ENCODE peak calls at places on chromosomes 4 and X, in four cellular contexts. Q, R, T and J are unnamed samples.
A peak's percentile ranks its signal among the peaks of the same experiment; 100 is the strongest.

GRCh38 chrX:106203315-106203714 is 35.2 kb downstream of the PWWP3B start:
- DNase-seq in Q (peak; percentile 0), R (no peak), T (no peak), J (no peak)

GRCh38 chrX:133810925-133811324 is 174.5 kb downstream of the GPC3 start:
- DNase-seq in Q (no peak), R (no peak), T (no peak), J (no peak)

GRCh38 chr4:77043507-77044131 is 32.2 kb downstream of the CCNI start:
- DNase-seq in Q (no peak), R (no peak), T (no peak), J (no peak)

GRCh38 chr4:117134386-117134785 is 49.0 kb upstream of the TRAM1L1 start:
- DNase-seq in Q (peak; percentile 20), R (no peak), T (peak; percentile 37), J (peak; percentile 22)

GRCh38 chr4:150402968-150403367 is 179.0 kb upstream of the MAB21L2 start:
- DNase-seq in Q (no peak), R (no peak), T (peak; percentile 59), J (no peak)

GRCh38 chrX:125444659-125445058 is 125.0 kb downstream of the TEX13C start:
- DNase-seq in Q (no peak), R (no peak), T (no peak), J (no peak)

GRCh38 chrX:100662791-100663190 is 18.8 kb downstream of the SRPX2 start:
- DNase-seq in Q (no peak), R (no peak), T (no peak), J (no peak)

GRCh38 chr4:8191136-8191747 is 7.8 kb upstream of the SH3TC1 start:
- DNase-seq in Q (peak; percentile 33), R (no peak), T (no peak), J (no peak)

GRCh38 chr4:140095694-140096482 is 58.1 kb downstream of the MAML3 start:
- DNase-seq in Q (no peak), R (no peak), T (no peak), J (no peak)

GRCh38 chrX:145817299-145817665 is 347 bp upstream of the SLITRK2 start:
- DNase-seq in Q (no peak), R (no peak), T (no peak), J (no peak)

GRCh38 chrX:38192007-38192625 is 28.6 kb downstream of the SRPX start:
- DNase-seq in Q (no peak), R (no peak), T (peak; percentile 35), J (no peak)

GRCh38 chr4:128573781-128574508 is 235.6 kb upstream of the JADE1 start:
- DNase-seq in Q (peak; percentile 70), R (no peak), T (no peak), J (no peak)

GRCh38 chrX:25275159-25275558 is 259.4 kb upstream of the ARX start:
- DNase-seq in Q (no peak), R (no peak), T (no peak), J (no peak)

GRCh38 chr4:7419961-7420660 is 14.6 kb downstream of the PSAPL1 start:
- DNase-seq in Q (no peak), R (no peak), T (no peak), J (no peak)

GRCh38 chr4:1177274-1178141 is 5.1 kb upstream of the SPON2 start:
- DNase-seq in Q (peak; percentile 38), R (no peak), T (no peak), J (no peak)

GRCh38 chr4:98126141-98126540 is 17.1 kb downstream of the STPG2 start:
- DNase-seq in Q (no peak), R (no peak), T (no peak), J (no peak)

GRCh38 chrX:38312436-38312835 is 14.9 kb downstream of the RPGR start:
- DNase-seq in Q (no peak), R (no peak), T (no peak), J (no peak)

GRCh38 chrX:6021316-6022091 is 207.2 kb downstream of the NLGN4X start:
- DNase-seq in Q (peak; percentile 2), R (no peak), T (peak; percentile 12), J (peak; percentile 42)

GRCh38 chr4:17366496-17366895 is 145.4 kb downstream of the QDPR start:
- DNase-seq in Q (no peak), R (no peak), T (no peak), J (no peak)

GRCh38 chr4:171793723-171794122 is 19.5 kb upstream of the GALNTL6 start:
- DNase-seq in Q (no peak), R (no peak), T (no peak), J (no peak)

GRCh38 chr4:79297479-79297878 is 28.4 kb downstream of the NAA11 start:
- DNase-seq in Q (no peak), R (no peak), T (no peak), J (no peak)
- TF ChIP-seq SUZ12 in Q (no peak), R (no peak), T (no peak), J (no peak)

GRCh38 chr4:147388016-147388415 is 92.9 kb upstream of the EDNRA start:
- DNase-seq in Q (no peak), R (no peak), T (no peak), J (no peak)
- TF ChIP-seq SUZ12 in Q (no peak), R (no peak), T (no peak), J (no peak)

GRCh38 chr4:143700060-143700419 is 435 bp downstream of the FREM3 start:
- DNase-seq in Q (no peak), R (no peak), T (no peak), J (no peak)
- TF ChIP-seq SUZ12 in Q (no peak), R (no peak), T (no peak), J (no peak)

GRCh38 chrX:132730726-132731125 is 227.7 kb downstream of the HS6ST2 start:
- DNase-seq in Q (no peak), R (no peak), T (no peak), J (no peak)

GRCh38 chrX:132730266-132730665 is 228.2 kb downstream of the HS6ST2 start:
- DNase-seq in Q (no peak), R (no peak), T (no peak), J (no peak)

GRCh38 chrX:132728296-132728695 is 230.1 kb downstream of the HS6ST2 start:
- DNase-seq in Q (no peak), R (no peak), T (no peak), J (no peak)

GRCh38 chrX:132737743-132738142 is 220.7 kb downstream of the HS6ST2 start:
- DNase-seq in Q (no peak), R (no peak), T (no peak), J (no peak)

DNA sequence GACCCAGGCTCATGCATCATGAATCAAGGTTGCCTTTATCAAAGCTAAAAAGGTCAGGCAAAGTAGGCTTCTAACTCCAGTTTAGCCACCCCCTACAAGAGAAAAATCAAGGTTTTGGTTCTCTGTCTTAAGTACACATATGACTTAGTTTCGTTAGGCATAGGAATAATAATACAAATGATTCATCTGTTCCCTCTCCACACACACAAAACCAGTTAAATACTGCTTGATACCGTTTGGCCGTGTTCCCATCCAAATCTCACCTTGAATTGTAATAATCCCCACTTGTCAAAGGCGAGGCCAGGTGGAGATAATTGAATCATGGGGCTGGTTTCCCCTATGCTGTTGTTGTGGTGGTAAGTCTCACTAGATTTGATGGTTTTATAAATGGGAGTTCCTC is 226.2 kb downstream of the HS6ST2 start:
- DNase-seq in Q (no peak), R (no peak), T (no peak), J (no peak)
- TF ChIP-seq SUZ12 in Q (no peak), R (no peak), T (no peak), J (no peak)

DNA sequence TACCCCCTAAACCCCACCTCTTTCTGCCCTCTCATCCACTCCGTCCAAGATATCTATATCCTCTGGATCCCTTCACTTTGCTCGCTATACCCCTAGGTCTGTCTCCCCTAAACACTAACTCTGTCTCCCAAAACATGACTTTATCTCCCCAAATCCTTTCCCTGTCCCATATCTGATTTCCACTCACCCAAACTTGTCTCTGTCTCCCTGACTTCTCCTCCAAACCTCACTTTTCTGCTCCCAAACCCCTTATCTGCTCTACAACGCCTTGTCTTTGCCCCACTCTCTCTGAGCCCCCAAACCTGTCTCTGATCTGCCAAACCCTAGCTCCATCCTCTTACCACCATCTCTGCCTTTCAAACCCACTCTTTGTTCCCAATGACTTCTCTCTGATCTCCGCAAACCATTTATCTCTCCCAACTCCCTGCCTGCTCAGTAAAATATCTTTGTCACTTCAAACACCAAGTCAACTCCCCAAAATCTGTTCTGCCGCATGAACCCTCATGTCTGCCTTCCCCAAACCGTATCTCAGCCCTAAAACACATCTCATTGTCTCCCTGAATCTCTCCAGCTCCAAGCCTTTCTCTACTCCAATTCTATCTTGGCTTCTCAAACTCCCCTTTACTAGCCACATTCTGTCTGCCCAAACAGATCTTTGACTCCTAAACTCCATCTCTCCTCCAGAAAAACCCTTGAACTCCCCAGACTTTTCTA is 592 bp downstream of the GATA1 start:
- DNase-seq in Q (no peak), R (no peak), T (no peak), J (no peak)
- TF ChIP-seq SUZ12 in Q (no peak), R (no peak), T (no peak), J (no peak)

GRCh38 chrX:41085105-41085882 is at the start of gene USP9X:
- DNase-seq in Q (peak; percentile 66), R (peak; percentile 33), T (peak; percentile 79), J (peak; percentile 78)
- TF ChIP-seq SUZ12 in Q (no peak), R (no peak), T (no peak), J (no peak)

GRCh38 chrX:131675596-131676194 is 131.8 kb downstream of the OR13H1 start:
- DNase-seq in Q (peak; percentile 8), R (no peak), T (peak; percentile 71), J (no peak)
- TF ChIP-seq SUZ12 in Q (no peak), R (no peak), T (no peak), J (no peak)

GRCh38 chr4:11625206-11625605 is 196.5 kb upstream of the HS3ST1 start:
- DNase-seq in Q (no peak), R (no peak), T (no peak), J (no peak)

GRCh38 chr4:11626046-11626445 is 197.4 kb upstream of the HS3ST1 start:
- DNase-seq in Q (no peak), R (no peak), T (no peak), J (no peak)

GRCh38 chr4:11622961-11623725 is 194.4 kb upstream of the HS3ST1 start:
- DNase-seq in Q (no peak), R (no peak), T (no peak), J (no peak)

GRCh38 chr4:11624370-11624769 is 195.7 kb upstream of the HS3ST1 start:
- DNase-seq in Q (no peak), R (no peak), T (no peak), J (no peak)

DNA sequence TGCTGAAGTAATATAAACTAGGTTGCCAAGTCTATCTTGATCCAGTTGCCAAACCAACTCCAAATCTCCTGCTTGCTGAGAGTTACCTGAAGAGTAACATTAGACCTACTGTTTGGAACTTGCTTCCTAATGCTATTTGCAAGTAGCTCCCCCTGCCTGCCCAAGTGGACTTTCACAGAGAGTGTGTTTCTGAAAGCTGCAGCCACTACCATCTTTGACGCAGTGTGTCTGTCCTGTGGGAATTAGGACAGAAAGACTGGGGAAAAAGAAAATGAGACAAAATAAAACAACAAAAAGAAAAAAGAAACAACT is 195.0 kb upstream of the HS3ST1 start:
- DNase-seq in Q (no peak), R (no peak), T (no peak), J (peak; percentile 15)
- TF ChIP-seq SUZ12 in Q (no peak), R (no peak), T (no peak), J (no peak)